ENCODE peak calls at places on chromosomes 6 and 20, in seven cellular contexts. O, W, Z, S, A, M and Y are unnamed samples.
A peak's percentile ranks its signal among the peaks of the same experiment; 100 is the strongest.

GRCh38 chr20:34213213-34213612 is 28.0 kb upstream of the ASIP start:
- DNase-seq in O (no peak), Z (no peak), A (no peak), M (no peak), W (no peak), S (no peak), Y (no peak)

GRCh38 chr6:53527249-53527765 is 17.6 kb downstream of the GCLC start:
- DNase-seq in M (no peak), O (no peak), W (no peak), A (no peak), S (no peak), Z (no peak), Y (no peak)

GRCh38 chr6:16163535-16164300 is 34.8 kb downstream of the MYLIP start:
- DNase-seq in W (no peak), S (no peak), A (no peak), Z (no peak), M (no peak), O (no peak), Y (no peak)

GRCh38 chr20:2692036-2692885 is at the start of gene EBF4:
- DNase-seq in A (peak; percentile 64), W (peak; percentile 69), M (no peak), Z (peak; percentile 42), O (peak; percentile 27), S (peak; percentile 82), Y (peak; percentile 55)

GRCh38 chr20:41649489-41649888 is 31.3 kb upstream of the CHD6 start:
- DNase-seq in Z (no peak), O (no peak), A (no peak), M (no peak), S (no peak), W (no peak), Y (no peak)

GRCh38 chr6:124962617-124963415 is 579 bp downstream of the RNF217 start:
- DNase-seq in O (peak; percentile 18), Z (peak; percentile 61), W (peak; percentile 18), S (peak; percentile 64), A (peak; percentile 74), M (no peak), Y (peak; percentile 40)

GRCh38 chr6:3176562-3177355 is 19.4 kb upstream of the TUBB2A start:
- DNase-seq in S (no peak), O (peak; percentile 22), M (no peak), Z (peak; percentile 43), A (no peak), W (peak; percentile 57), Y (no peak)

GRCh38 chr20:23142162-23143050 is 56.3 kb upstream of the CD93 start:
- DNase-seq in A (no peak), Z (peak; percentile 2), O (no peak), S (no peak), M (peak; percentile 45), W (no peak), Y (no peak)

GRCh38 chr6:72783035-72783434 is 161.2 kb downstream of the KCNQ5 start:
- DNase-seq in Z (no peak), W (no peak), A (no peak), S (no peak), M (no peak), O (no peak), Y (no peak)

GRCh38 chr20:21323640-21324039 is 20.5 kb downstream of the XRN2 start:
- DNase-seq in O (no peak), Z (no peak), M (no peak), A (no peak), W (no peak), S (no peak), Y (no peak)

GRCh38 chr20:2101057-2101934 is at the start of gene STK35:
- DNase-seq in O (no peak), S (peak; percentile 35), Z (peak; percentile 87), M (peak; percentile 13), W (peak; percentile 91), A (peak; percentile 80), Y (no peak)

GRCh38 chr20:47675190-47676142 is 109.8 kb downstream of the SULF2 start:
- DNase-seq in A (no peak), M (no peak), S (no peak), Z (no peak), O (no peak), W (no peak), Y (no peak)

GRCh38 chr6:107822154-107823046 is 1.7 kb downstream of the SCML4 start:
- DNase-seq in O (no peak), M (peak; percentile 21), S (no peak), W (no peak), Z (no peak), A (no peak), Y (no peak)

GRCh38 chr6:116266803-116267202 is 12.9 kb downstream of the TSPYL1 start:
- DNase-seq in S (no peak), O (no peak), Z (no peak), A (no peak), W (no peak), M (no peak), Y (no peak)

GRCh38 chr20:62618622-62619529 is 23.4 kb upstream of the SLCO4A1 start:
- DNase-seq in M (no peak), S (no peak), A (no peak), Z (peak; percentile 64), W (no peak), O (no peak), Y (no peak)

GRCh38 chr6:49550413-49551125 is at the start of gene C6orf141:
- DNase-seq in O (no peak), W (peak; percentile 60), M (no peak), A (peak; percentile 81), S (no peak), Z (peak; percentile 54), Y (peak; percentile 31)

GRCh38 chr6:119156742-119157494 is 78.5 kb upstream of the FAM184A start:
- DNase-seq in O (no peak), Z (no peak), S (no peak), W (no peak), A (no peak), M (no peak), Y (no peak)

GRCh38 chr20:58569211-58570125 is 54.3 kb upstream of the APCDD1L start:
- DNase-seq in M (no peak), S (peak; percentile 50), Z (no peak), W (no peak), O (no peak), A (no peak), Y (no peak)

GRCh38 chr6:77403424-77403823 is 59.9 kb downstream of the HTR1B start:
- DNase-seq in O (no peak), A (no peak), W (no peak), Z (no peak), M (no peak), S (no peak), Y (no peak)

GRCh38 chr6:84177253-84177652 is 50.2 kb downstream of the CEP162 start:
- DNase-seq in M (no peak), A (no peak), Z (no peak), S (no peak), W (no peak), O (peak; percentile 11), Y (no peak)

GRCh38 chr6:28693751-28694443 is 168.2 kb downstream of the GPX5 start:
- DNase-seq in M (no peak), A (peak; percentile 56), S (no peak), O (no peak), Z (no peak), W (no peak), Y (no peak)

GRCh38 chr6:10555625-10556309 is 34.6 kb downstream of the GCNT2 start:
- DNase-seq in W (no peak), M (no peak), A (peak; percentile 70), Z (peak; percentile 43), S (no peak), O (peak; percentile 10), Y (peak; percentile 51)
- TF ChIP-seq EP300 in W (no peak), M (no peak), A (no peak), Z (no peak), S (no peak), O (no peak), Y (no peak)

GRCh38 chr6:31622678-31623077 is 2.2 kb downstream of the PRRC2A start:
- DNase-seq in O (no peak), A (no peak), M (no peak), W (no peak), S (no peak), Z (peak; percentile 57), Y (peak; percentile 71)

GRCh38 chr6:31621991-31622390 is 1.5 kb downstream of the PRRC2A start:
- DNase-seq in A (no peak), Z (no peak), M (no peak), S (no peak), W (no peak), O (no peak), Y (no peak)

GRCh38 chr6:31620586-31621319 is at the start of gene PRRC2A:
- DNase-seq in S (peak; percentile 96), W (peak; percentile 76), O (peak; percentile 98), A (peak; percentile 90), M (no peak), Z (peak; percentile 80), Y (peak; percentile 97)

GRCh38 chr6:31621320-31621939 is 915 bp downstream of the PRRC2A start:
- DNase-seq in M (no peak), W (no peak), Z (no peak), A (no peak), S (no peak), O (no peak), Y (no peak)

GRCh38 chr6:31619805-31620585 is 520 bp upstream of the PRRC2A start:
- DNase-seq in O (peak; percentile 96), A (peak; percentile 94), S (peak; percentile 97), M (peak; percentile 96), Z (peak; percentile 98), W (peak; percentile 92), Y (peak; percentile 97)
- TF ChIP-seq POLR2A in O (peak; percentile 97), A (peak; percentile 94), S (peak; percentile 98), M (peak; percentile 92), Z (peak; percentile 57), W (peak; percentile 47), Y (no peak)

DNA sequence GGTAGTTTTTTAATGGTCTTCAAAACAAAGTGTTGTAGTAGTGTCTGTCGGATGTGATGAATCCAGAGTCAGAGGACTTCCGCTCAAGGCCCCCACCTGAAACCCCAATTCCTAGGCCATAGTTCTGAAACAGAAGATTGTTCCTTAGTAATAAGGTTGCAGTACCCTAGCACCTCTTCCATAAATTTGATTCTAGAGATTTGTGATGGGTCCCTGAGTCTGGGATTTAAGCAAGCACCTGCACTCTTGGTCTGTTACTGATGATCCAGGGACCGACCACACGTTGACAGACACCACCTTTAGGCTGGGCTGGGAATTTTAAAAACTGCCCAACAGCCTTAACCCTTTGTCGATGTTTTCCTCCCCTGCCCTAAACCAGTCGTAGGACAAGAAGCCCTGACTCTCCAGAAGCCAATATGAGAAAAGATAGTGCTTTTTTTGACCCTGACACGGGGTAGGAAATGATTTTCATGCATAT is 1.2 kb downstream of the KCTD20 start:
- DNase-seq in A (no peak), O (no peak), S (no peak), Z (no peak), W (peak; percentile 56), M (no peak), Y (no peak)
- TF ChIP-seq CTCF in A (peak; percentile 43), O (no peak), S (no peak), Z (no peak), W (peak; percentile 27), M (no peak), Y (no peak)

DNA sequence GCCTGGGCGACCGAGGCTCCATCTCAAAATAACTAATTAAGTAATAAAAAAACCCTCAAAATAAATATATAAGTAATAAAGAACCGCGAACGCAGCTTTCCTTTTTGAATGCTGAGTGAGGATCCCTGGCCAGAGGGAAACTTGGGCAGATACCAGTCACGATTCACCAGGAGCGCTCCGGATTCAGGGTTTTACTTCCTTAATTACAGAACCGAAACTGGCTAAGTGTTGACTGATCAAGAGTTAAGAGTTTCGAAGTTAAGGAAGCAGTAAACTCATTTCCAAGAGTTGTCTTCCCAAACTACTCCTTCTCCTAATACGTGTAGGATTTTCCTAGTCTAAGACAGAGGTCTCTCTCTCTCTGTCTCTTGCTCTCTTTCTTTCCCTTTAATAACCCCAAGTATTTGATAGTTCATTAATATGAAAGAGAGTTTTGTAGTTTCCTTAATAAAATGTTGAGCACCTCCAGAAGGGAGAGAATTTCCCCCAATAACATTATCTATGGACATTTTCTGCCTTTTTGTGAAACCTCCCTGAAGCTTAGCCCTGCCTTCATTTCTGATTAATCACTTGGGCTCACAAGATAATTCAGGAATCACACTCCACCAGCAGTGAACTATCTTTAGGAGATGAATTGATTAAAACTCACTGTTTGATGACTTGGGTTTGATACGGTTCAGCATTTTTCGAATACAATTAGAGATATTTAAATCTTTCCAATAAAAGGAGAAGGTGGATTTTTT is 61.5 kb upstream of the ZNF217 start:
- DNase-seq in S (no peak), Z (peak; percentile 66), O (no peak), W (no peak), A (no peak), M (no peak), Y (peak; percentile 51)
- TF ChIP-seq EP300 in S (no peak), Z (no peak), O (no peak), W (no peak), A (no peak), M (no peak), Y (no peak)